ENCODE peak calls at places on chromosomes 11 and 22, in seven cellular contexts. O, Y, N, D, E, H and P are unnamed samples.

GRCh38 chr22:29032014-29032475 is 29.6 kb downstream of the C22orf31 start:
- DNase-seq in O (no peak), Y (no peak), N (no peak), D (no peak), E (no peak), H (no peak), P (no peak)

GRCh38 chr11:60428517-60428916 is 855 bp upstream of the MS4A5 start:
- DNase-seq in O (no peak), Y (no peak), N (no peak), D (no peak), E (peak), H (no peak), P (no peak)

GRCh38 chr22:23226497-23226850 is 46.2 kb downstream of the BCR start:
- DNase-seq in O (no peak), Y (no peak), N (no peak), D (no peak), E (peak), H (no peak), P (no peak)

GRCh38 chr22:38755155-38755910 is 465 bp downstream of the SUN2 start:
- DNase-seq in O (peak), Y (peak), N (peak), D (peak), E (peak), H (peak), P (peak)

GRCh38 chr11:118953265-118953664 is 2.8 kb upstream of the UPK2 start:
- DNase-seq in O (no peak), Y (no peak), N (no peak), D (no peak), E (no peak), H (no peak), P (peak)

GRCh38 chr11:69644071-69644961 is 3.4 kb downstream of the CCND1 start:
- DNase-seq in O (peak), Y (peak), N (peak), D (peak), E (peak), H (peak), P (no peak)

GRCh38 chr11:32566527-32566926 is 17.1 kb upstream of the EIF3M start:
- DNase-seq in O (no peak), Y (no peak), N (no peak), D (no peak), E (no peak), H (no peak), P (no peak)

GRCh38 chr11:20156876-20157613 is 3.2 kb downstream of the DBX1 start:
- DNase-seq in O (no peak), Y (no peak), N (no peak), D (no peak), E (no peak), H (no peak), P (no peak)

GRCh38 chr22:35705141-35705540 is 12.5 kb upstream of the APOL5 start:
- DNase-seq in O (no peak), Y (peak), N (no peak), D (no peak), E (peak), H (no peak), P (no peak)

GRCh38 chr22:23393721-23394320 is 186.3 kb downstream of the IGLL1 start:
- DNase-seq in O (no peak), Y (no peak), N (no peak), D (no peak), E (no peak), H (peak), P (no peak)

GRCh38 chr11:134436781-134437180 is 24.7 kb upstream of the B3GAT1 start:
- DNase-seq in O (no peak), Y (no peak), N (no peak), D (no peak), E (no peak), H (no peak), P (no peak)

GRCh38 chr22:32668254-32669094 is 133.0 kb upstream of the TIMP3 start:
- DNase-seq in O (no peak), Y (no peak), N (no peak), D (no peak), E (no peak), H (no peak), P (no peak)

GRCh38 chr11:19735512-19735911 is 22.9 kb downstream of the NAV2 start:
- DNase-seq in O (no peak), Y (peak), N (no peak), D (no peak), E (no peak), H (no peak), P (no peak)

GRCh38 chr11:132888226-132888625 is 644.1 kb downstream of the OPCML start:
- DNase-seq in O (no peak), Y (no peak), N (no peak), D (no peak), E (no peak), H (no peak), P (peak)

GRCh38 chr11:76023408-76024068 is 182.8 kb downstream of the WNT11 start:
- DNase-seq in O (no peak), Y (no peak), N (no peak), D (no peak), E (no peak), H (no peak), P (no peak)

GRCh38 chr11:92550411-92550810 is 325.8 kb downstream of the FAT3 start:
- DNase-seq in O (peak), Y (no peak), N (no peak), D (no peak), E (no peak), H (peak), P (no peak)

GRCh38 chr22:24697671-24698082 is 76.8 kb downstream of the PIWIL3 start:
- DNase-seq in O (peak), Y (no peak), N (no peak), D (peak), E (no peak), H (peak), P (no peak)

GRCh38 chr22:26580240-26580962 is 9.5 kb downstream of the TPST2 start:
- DNase-seq in O (no peak), Y (no peak), N (no peak), D (no peak), E (no peak), H (no peak), P (no peak)

GRCh38 chr11:118437046-118437735 is 899 bp downstream of the KMT2A start:
- DNase-seq in O (no peak), Y (peak), N (peak), D (peak), E (peak), H (peak), P (peak)

GRCh38 chr11:115939104-115939503 is 434.9 kb upstream of the CADM1 start:
- DNase-seq in O (no peak), Y (no peak), N (no peak), D (no peak), E (no peak), H (no peak), P (no peak)

GRCh38 chr11:111101836-111102235 is 143.7 kb upstream of the POU2AF2 start:
- DNase-seq in O (no peak), Y (no peak), N (no peak), D (no peak), E (no peak), H (no peak), P (no peak)

GRCh38 chr11:132072880-132073213 is 702.4 kb downstream of the NTM start:
- DNase-seq in O (no peak), Y (peak), N (no peak), D (no peak), E (no peak), H (no peak), P (no peak)

GRCh38 chr11:44565008-44565745 is at the start of gene CD82:
- DNase-seq in O (peak), Y (peak), N (peak), D (peak), E (peak), H (peak), P (peak)
- TF ChIP-seq CTCF in O (no peak), Y (peak), N (peak), D (peak), E (no peak), H (no peak), P (peak)

GRCh38 chr11:96221244-96222070 is 121.5 kb downstream of the MAML2 start:
- DNase-seq in O (no peak), Y (no peak), N (no peak), D (no peak), E (no peak), H (no peak), P (no peak)
- TF ChIP-seq CTCF in O (no peak), Y (no peak), N (no peak), D (no peak), E (no peak), H (no peak), P (no peak)

GRCh38 chr11:44326615-44327475 is 16.9 kb upstream of the ALX4 start:
- DNase-seq in O (no peak), Y (no peak), N (no peak), D (no peak), E (no peak), H (no peak), P (no peak)
- TF ChIP-seq CTCF in O (no peak), Y (peak), N (no peak), D (no peak), E (no peak), H (no peak), P (no peak)

DNA sequence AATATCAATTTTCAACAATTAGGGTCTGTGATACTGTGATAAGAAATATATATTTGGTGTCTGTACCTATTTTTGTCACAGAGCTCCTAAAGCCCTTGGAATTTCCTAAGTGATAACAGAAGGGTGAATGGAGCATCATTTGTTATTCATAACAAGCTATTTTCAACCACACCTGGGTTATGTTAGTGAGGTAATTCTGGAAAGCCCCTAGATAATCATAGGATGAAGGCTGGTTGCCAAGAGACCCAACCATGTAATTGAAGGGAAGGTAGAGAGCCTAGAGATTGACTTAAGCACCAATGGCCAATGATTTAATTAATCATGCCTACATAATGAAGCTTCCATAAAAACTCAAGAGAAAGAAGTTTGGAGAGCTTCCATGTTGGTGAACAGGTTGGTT is 109.4 kb downstream of the KIF18A start:
- DNase-seq in O (no peak), Y (no peak), N (no peak), D (no peak), E (no peak), H (no peak), P (no peak)
- TF ChIP-seq CTCF in O (no peak), Y (no peak), N (no peak), D (no peak), E (no peak), H (no peak), P (no peak)

GRCh38 chr22:41676134-41676533 is 12.5 kb downstream of the SNU13 start:
- DNase-seq in O (no peak), Y (no peak), N (no peak), D (no peak), E (no peak), H (no peak), P (no peak)

GRCh38 chr22:41674941-41675340 is 13.7 kb downstream of the SNU13 start:
- DNase-seq in O (no peak), Y (no peak), N (no peak), D (no peak), E (no peak), H (no peak), P (no peak)

GRCh38 chr22:41668971-41669911 is 19.4 kb downstream of the SNU13 start:
- DNase-seq in O (no peak), Y (peak), N (no peak), D (no peak), E (peak), H (no peak), P (no peak)

DNA sequence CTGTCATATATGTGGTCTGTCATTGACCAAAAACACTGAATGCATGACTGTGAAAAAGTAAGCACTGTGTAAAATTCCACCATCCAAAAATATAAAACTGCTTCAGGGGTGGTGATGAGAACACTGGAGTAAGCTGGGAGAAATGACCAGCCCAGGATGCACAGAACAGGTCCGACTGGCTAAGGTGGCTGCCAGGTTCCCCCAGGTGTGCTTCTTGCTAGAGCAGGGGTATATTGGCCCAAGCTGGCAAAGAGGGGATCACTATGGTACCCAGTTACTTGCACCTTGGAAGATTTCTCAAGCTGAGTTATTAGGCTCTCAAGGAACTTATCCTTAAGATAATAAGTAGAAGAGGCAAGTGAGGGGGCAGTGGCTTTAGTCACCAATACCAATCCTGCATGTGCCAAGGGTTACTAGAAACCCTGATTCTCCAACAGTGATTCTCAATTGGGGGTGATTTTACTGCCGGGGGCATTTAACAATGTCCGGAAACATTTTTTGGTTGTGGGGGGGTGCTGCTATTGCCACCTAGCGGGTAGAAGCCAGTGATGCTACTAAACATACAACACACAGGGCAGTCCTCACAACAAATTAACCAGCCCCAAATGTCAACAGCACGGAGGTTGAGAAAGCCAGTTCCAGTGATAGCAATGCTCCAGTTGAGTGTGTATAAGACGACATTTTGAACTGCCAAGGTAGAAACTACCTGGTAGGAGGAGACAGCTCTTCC is 15.7 kb downstream of the SNU13 start:
- DNase-seq in O (no peak), Y (no peak), N (no peak), D (no peak), E (peak), H (no peak), P (no peak)
- TF ChIP-seq CTCF in O (no peak), Y (peak), N (no peak), D (peak), E (peak), H (no peak), P (no peak)

GRCh38 chr11:27085605-27086004 is 45.0 kb downstream of the BBOX1 start:
- DNase-seq in O (no peak), Y (peak), N (no peak), D (no peak), E (no peak), H (no peak), P (no peak)
- TF ChIP-seq CTCF in O (no peak), Y (no peak), N (no peak), D (no peak), E (no peak), H (no peak), P (no peak)

GRCh38 chr11:22194907-22195306 is 2.0 kb downstream of the ANO5 start:
- DNase-seq in O (no peak), Y (no peak), N (no peak), D (no peak), E (no peak), H (no peak), P (no peak)
- TF ChIP-seq CTCF in O (no peak), Y (no peak), N (no peak), D (no peak), E (no peak), H (no peak), P (no peak)

GRCh38 chr11:128916037-128916572 is 24.9 kb downstream of the KCNJ5 start:
- DNase-seq in O (no peak), Y (no peak), N (no peak), D (peak), E (no peak), H (no peak), P (no peak)

GRCh38 chr11:128915148-128915519 is 24.0 kb downstream of the KCNJ5 start:
- DNase-seq in O (no peak), Y (no peak), N (no peak), D (peak), E (no peak), H (no peak), P (no peak)

GRCh38 chr11:128913806-128914205 is 22.6 kb downstream of the KCNJ5 start:
- DNase-seq in O (no peak), Y (no peak), N (no peak), D (no peak), E (no peak), H (no peak), P (no peak)

GRCh38 chr11:128916646-128917045 is 25.5 kb downstream of the KCNJ5 start:
- DNase-seq in O (no peak), Y (no peak), N (no peak), D (peak), E (no peak), H (no peak), P (no peak)

DNA sequence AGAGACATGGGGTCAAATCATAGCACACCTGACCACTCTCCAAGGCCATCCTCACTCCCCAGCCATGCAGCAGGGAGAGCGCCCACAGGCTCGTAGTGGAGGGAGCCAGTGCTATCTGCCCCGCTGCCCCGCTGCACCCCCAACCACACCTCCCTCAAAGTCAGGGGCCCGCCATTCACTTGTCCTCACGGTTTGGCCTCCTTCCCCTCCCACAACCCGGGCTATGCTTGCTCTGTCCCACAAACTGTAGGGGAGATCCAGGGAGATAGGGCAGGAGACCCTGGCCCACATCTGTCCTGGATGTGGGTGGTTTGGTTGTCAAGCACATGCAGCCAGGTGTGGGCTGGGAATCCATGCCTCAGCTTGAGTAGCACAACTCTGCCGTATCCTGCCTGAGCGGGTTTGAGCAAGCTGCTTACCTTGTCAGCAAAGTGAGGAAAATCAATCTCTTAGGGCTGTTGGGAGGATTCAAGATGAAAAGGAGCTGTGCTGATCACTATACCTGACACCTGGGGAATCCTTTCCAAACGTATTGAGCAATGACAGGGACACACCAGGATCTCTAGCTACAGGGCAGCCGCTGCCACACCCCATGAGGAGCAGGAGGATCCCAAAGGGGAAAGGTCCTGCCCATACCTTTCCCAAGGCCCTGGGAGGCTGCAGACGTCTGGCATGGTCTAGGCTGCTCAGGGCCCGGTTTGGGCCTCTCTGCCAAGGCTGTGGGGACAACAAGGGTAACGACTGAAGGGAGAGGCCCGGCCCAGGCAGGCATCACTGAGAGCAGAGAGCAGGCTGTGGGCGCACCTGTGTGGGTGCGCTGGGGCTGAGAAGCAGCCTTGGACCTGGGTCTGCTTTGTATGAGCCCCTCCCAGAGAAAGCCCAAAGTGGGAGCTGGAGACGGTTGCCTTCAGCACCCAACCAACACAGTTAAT is 23.3 kb downstream of the KCNJ5 start:
- DNase-seq in O (no peak), Y (no peak), N (no peak), D (peak), E (no peak), H (no peak), P (no peak)
- TF ChIP-seq CTCF in O (no peak), Y (no peak), N (no peak), D (no peak), E (no peak), H (no peak), P (no peak)

GRCh38 chr22:21652547-21653545 is 10.7 kb downstream of the SDF2L1 start:
- DNase-seq in O (no peak), Y (no peak), N (no peak), D (no peak), E (no peak), H (no peak), P (peak)
- TF ChIP-seq CTCF in O (no peak), Y (no peak), N (no peak), D (no peak), E (no peak), H (no peak), P (no peak)